ENCODE peak calls at places on chromosomes 5 and 9, in seven cellular contexts. C, T, E, J, H, U and Z are unnamed samples.

GRCh38 chr5:54148062-54148461 is 162.3 kb downstream of the ARL15 start:
- DNase-seq in J (no peak), H (no peak), E (no peak), C (no peak), T (no peak), U (no peak), Z (peak; percentile 54)

GRCh38 chr9:95025213-95026170 is 292.0 kb downstream of the FANCC start:
- DNase-seq in T (no peak), E (peak; percentile 77), C (no peak), H (no peak), J (peak; percentile 97), U (no peak), Z (peak; percentile 94)

GRCh38 chr5:166354277-166354676 is 1937.2 kb upstream of the WWC1 start:
- DNase-seq in T (no peak), C (no peak), H (no peak), J (no peak), U (no peak), E (no peak), Z (no peak)

GRCh38 chr9:133505186-133505830 is 19.5 kb downstream of the MYMK start:
- DNase-seq in T (no peak), U (no peak), J (peak; percentile 18), H (no peak), C (no peak), E (no peak), Z (peak; percentile 70)

GRCh38 chr5:1907616-1908015 is 24.9 kb upstream of the IRX4 start:
- DNase-seq in H (no peak), E (no peak), T (no peak), U (no peak), C (no peak), J (no peak), Z (no peak)

GRCh38 chr5:86118542-86118941 is 499.2 kb upstream of the COX7C start:
- DNase-seq in T (no peak), E (no peak), J (no peak), U (no peak), H (no peak), C (no peak), Z (no peak)

GRCh38 chr9:133778336-133778995 is 40.3 kb upstream of the SARDH start:
- DNase-seq in U (no peak), E (no peak), C (no peak), H (no peak), J (no peak), T (no peak), Z (no peak)

GRCh38 chr9:126533911-126534300 is 79.8 kb upstream of the LMX1B start:
- DNase-seq in J (no peak), H (no peak), E (no peak), T (no peak), C (no peak), U (no peak), Z (no peak)

GRCh38 chr5:119386945-119387344 is 31.1 kb downstream of the TNFAIP8 start:
- DNase-seq in T (no peak), C (no peak), H (no peak), J (no peak), E (no peak), U (no peak), Z (no peak)

GRCh38 chr5:80193421-80193820 is 62.4 kb downstream of the SERINC5 start:
- DNase-seq in T (no peak), E (no peak), H (no peak), U (no peak), J (no peak), C (no peak), Z (no peak)

GRCh38 chr9:21682981-21683380 is 119.5 kb upstream of the MTAP start:
- DNase-seq in T (no peak), C (no peak), H (no peak), E (no peak), J (peak; percentile 34), U (peak; percentile 98), Z (peak; percentile 75)

GRCh38 chr5:125311743-125312142 is 565.3 kb upstream of the ZNF608 start:
- DNase-seq in C (no peak), J (peak; percentile 89), H (no peak), U (no peak), E (no peak), T (no peak), Z (peak; percentile 87)

GRCh38 chr5:139513852-139514485 is 31.4 kb upstream of the STING1 start:
- DNase-seq in H (no peak), J (no peak), U (no peak), T (no peak), C (no peak), E (no peak), Z (peak; percentile 9)